ENCODE peak calls at places on chromosomes 11 and 22, in eight cellular contexts. One of them, this sample, is unnamed.

GRCh38 chr11:94786264-94787126 is 18.3 kb downstream of the AMOTL1 start:
- DNase-seq in pancreas: no peak
- DNase-seq in stimulated activated CD4-positive, alpha-beta T cell treated with anti-CD3 and anti-CD28 coated beads, Interleukin-4, amount 100 ng/mL, for 48 hours: no peak
- DNase-seq in fibroblast of pulmonary artery: peak
- DNase-seq in hepatocyte: no peak
- DNase-seq in HEK293T: peak
- DNase-seq in stomach: no peak
- DNase-seq in left colon: no peak
- DNase-seq in this sample: no peak

GRCh38 chr11:10208045-10208674 is 85.9 kb downstream of the SBF2 start:
- DNase-seq in pancreas: no peak
- DNase-seq in fibroblast of pulmonary artery: peak
- DNase-seq in stimulated activated CD4-positive, alpha-beta T cell treated with anti-CD3 and anti-CD28 coated beads, Interleukin-4, amount 100 ng/mL, for 48 hours: no peak
- DNase-seq in hepatocyte: peak
- DNase-seq in left colon: no peak
- DNase-seq in HEK293T: peak
- DNase-seq in stomach: no peak
- DNase-seq in this sample: no peak

GRCh38 chr22:28299760-28300159 is 379.9 kb downstream of the TTC28 start:
- DNase-seq in stomach: no peak
- DNase-seq in left colon: no peak
- DNase-seq in HEK293T: no peak
- DNase-seq in hepatocyte: peak
- DNase-seq in fibroblast of pulmonary artery: peak
- DNase-seq in stimulated activated CD4-positive, alpha-beta T cell treated with anti-CD3 and anti-CD28 coated beads, Interleukin-4, amount 100 ng/mL, for 48 hours: no peak
- DNase-seq in pancreas: no peak
- DNase-seq in this sample: no peak

GRCh38 chr11:113991170-113991569 is 16.3 kb downstream of the HTR3A start:
- DNase-seq in stimulated activated CD4-positive, alpha-beta T cell treated with anti-CD3 and anti-CD28 coated beads, Interleukin-4, amount 100 ng/mL, for 48 hours: no peak
- DNase-seq in stomach: no peak
- DNase-seq in hepatocyte: peak
- DNase-seq in left colon: no peak
- DNase-seq in HEK293T: peak
- DNase-seq in pancreas: no peak
- DNase-seq in fibroblast of pulmonary artery: peak
- DNase-seq in this sample: no peak

GRCh38 chr11:13215157-13215556 is 62.4 kb upstream of the BMAL1 start:
- DNase-seq in HEK293T: no peak
- DNase-seq in stomach: no peak
- DNase-seq in fibroblast of pulmonary artery: peak
- DNase-seq in pancreas: no peak
- DNase-seq in hepatocyte: no peak
- DNase-seq in stimulated activated CD4-positive, alpha-beta T cell treated with anti-CD3 and anti-CD28 coated beads, Interleukin-4, amount 100 ng/mL, for 48 hours: no peak
- DNase-seq in left colon: no peak
- DNase-seq in this sample: no peak

GRCh38 chr11:75554258-75555022 is 7.6 kb upstream of the SERPINH1 start:
- DNase-seq in stomach: peak
- DNase-seq in left colon: peak
- DNase-seq in stimulated activated CD4-positive, alpha-beta T cell treated with anti-CD3 and anti-CD28 coated beads, Interleukin-4, amount 100 ng/mL, for 48 hours: no peak
- DNase-seq in fibroblast of pulmonary artery: peak
- DNase-seq in pancreas: peak
- DNase-seq in hepatocyte: peak
- DNase-seq in HEK293T: no peak
- DNase-seq in this sample: peak

GRCh38 chr22:29751139-29751538 is 15.7 kb downstream of the ZMAT5 start:
- DNase-seq in fibroblast of pulmonary artery: peak
- DNase-seq in hepatocyte: no peak
- DNase-seq in pancreas: no peak
- DNase-seq in left colon: no peak
- DNase-seq in HEK293T: no peak
- DNase-seq in stomach: no peak
- DNase-seq in stimulated activated CD4-positive, alpha-beta T cell treated with anti-CD3 and anti-CD28 coated beads, Interleukin-4, amount 100 ng/mL, for 48 hours: no peak
- DNase-seq in this sample: no peak

GRCh38 chr11:130120045-130120444 is 39.5 kb upstream of the ST14 start:
- DNase-seq in pancreas: no peak
- DNase-seq in hepatocyte: no peak
- DNase-seq in fibroblast of pulmonary artery: no peak
- DNase-seq in stimulated activated CD4-positive, alpha-beta T cell treated with anti-CD3 and anti-CD28 coated beads, Interleukin-4, amount 100 ng/mL, for 48 hours: no peak
- DNase-seq in HEK293T: no peak
- DNase-seq in left colon: no peak
- DNase-seq in stomach: no peak
- DNase-seq in this sample: no peak

GRCh38 chr22:19723165-19723989 is at the start of gene GP1BB:
- DNase-seq in fibroblast of pulmonary artery: peak
- DNase-seq in stimulated activated CD4-positive, alpha-beta T cell treated with anti-CD3 and anti-CD28 coated beads, Interleukin-4, amount 100 ng/mL, for 48 hours: peak
- DNase-seq in hepatocyte: peak
- DNase-seq in left colon: no peak
- DNase-seq in stomach: peak
- DNase-seq in HEK293T: peak
- DNase-seq in pancreas: no peak
- DNase-seq in this sample: no peak

GRCh38 chr11:45391168-45391850 is 105.2 kb upstream of the SYT13 start:
- DNase-seq in left colon: no peak
- DNase-seq in stomach: no peak
- DNase-seq in fibroblast of pulmonary artery: no peak
- DNase-seq in pancreas: no peak
- DNase-seq in hepatocyte: no peak
- DNase-seq in HEK293T: no peak
- DNase-seq in stimulated activated CD4-positive, alpha-beta T cell treated with anti-CD3 and anti-CD28 coated beads, Interleukin-4, amount 100 ng/mL, for 48 hours: no peak
- DNase-seq in this sample: peak

GRCh38 chr11:12556788-12557384 is 117.3 kb upstream of the TEAD1 start:
- DNase-seq in pancreas: peak
- DNase-seq in hepatocyte: peak
- DNase-seq in stomach: peak
- DNase-seq in left colon: peak
- DNase-seq in stimulated activated CD4-positive, alpha-beta T cell treated with anti-CD3 and anti-CD28 coated beads, Interleukin-4, amount 100 ng/mL, for 48 hours: no peak
- DNase-seq in fibroblast of pulmonary artery: peak
- DNase-seq in HEK293T: no peak
- DNase-seq in this sample: peak

GRCh38 chr11:48001438-48002021 is 21.2 kb downstream of the PTPRJ start:
- DNase-seq in HEK293T: no peak
- DNase-seq in stomach: peak
- DNase-seq in fibroblast of pulmonary artery: peak
- DNase-seq in pancreas: no peak
- DNase-seq in hepatocyte: no peak
- DNase-seq in left colon: no peak
- DNase-seq in stimulated activated CD4-positive, alpha-beta T cell treated with anti-CD3 and anti-CD28 coated beads, Interleukin-4, amount 100 ng/mL, for 48 hours: peak
- DNase-seq in this sample: no peak

GRCh38 chr11:7278314-7278917 is 26.7 kb downstream of the SYT9 start:
- DNase-seq in stimulated activated CD4-positive, alpha-beta T cell treated with anti-CD3 and anti-CD28 coated beads, Interleukin-4, amount 100 ng/mL, for 48 hours: no peak
- DNase-seq in stomach: no peak
- DNase-seq in left colon: no peak
- DNase-seq in fibroblast of pulmonary artery: peak
- DNase-seq in HEK293T: peak
- DNase-seq in hepatocyte: peak
- DNase-seq in pancreas: no peak
- DNase-seq in this sample: no peak

GRCh38 chr11:19326499-19326898 is 85.8 kb upstream of the E2F8 start:
- DNase-seq in pancreas: no peak
- DNase-seq in stomach: no peak
- DNase-seq in fibroblast of pulmonary artery: peak
- DNase-seq in HEK293T: no peak
- DNase-seq in stimulated activated CD4-positive, alpha-beta T cell treated with anti-CD3 and anti-CD28 coated beads, Interleukin-4, amount 100 ng/mL, for 48 hours: no peak
- DNase-seq in left colon: no peak
- DNase-seq in hepatocyte: no peak
- DNase-seq in this sample: no peak

GRCh38 chr11:113274708-113275582 is 39.4 kb upstream of the TTC12 start:
- DNase-seq in left colon: no peak
- DNase-seq in stimulated activated CD4-positive, alpha-beta T cell treated with anti-CD3 and anti-CD28 coated beads, Interleukin-4, amount 100 ng/mL, for 48 hours: no peak
- DNase-seq in hepatocyte: no peak
- DNase-seq in fibroblast of pulmonary artery: peak
- DNase-seq in pancreas: no peak
- DNase-seq in HEK293T: peak
- DNase-seq in stomach: no peak
- DNase-seq in this sample: no peak

GRCh38 chr11:2445107-2445947 is 519 bp downstream of the KCNQ1 start:
- DNase-seq in stomach: peak
- DNase-seq in fibroblast of pulmonary artery: no peak
- DNase-seq in left colon: no peak
- DNase-seq in hepatocyte: no peak
- DNase-seq in pancreas: no peak
- DNase-seq in HEK293T: peak
- DNase-seq in stimulated activated CD4-positive, alpha-beta T cell treated with anti-CD3 and anti-CD28 coated beads, Interleukin-4, amount 100 ng/mL, for 48 hours: no peak
- DNase-seq in this sample: no peak

GRCh38 chr11:1445741-1446445 is 40.7 kb downstream of the MOB2 start:
- DNase-seq in stimulated activated CD4-positive, alpha-beta T cell treated with anti-CD3 and anti-CD28 coated beads, Interleukin-4, amount 100 ng/mL, for 48 hours: no peak
- DNase-seq in HEK293T: no peak
- DNase-seq in stomach: no peak
- DNase-seq in hepatocyte: no peak
- DNase-seq in left colon: no peak
- DNase-seq in fibroblast of pulmonary artery: no peak
- DNase-seq in pancreas: no peak
- DNase-seq in this sample: no peak

GRCh38 chr11:29518389-29519174 is 498.2 kb downstream of the KCNA4 start:
- DNase-seq in HEK293T: no peak
- DNase-seq in fibroblast of pulmonary artery: peak
- DNase-seq in hepatocyte: peak
- DNase-seq in pancreas: no peak
- DNase-seq in stimulated activated CD4-positive, alpha-beta T cell treated with anti-CD3 and anti-CD28 coated beads, Interleukin-4, amount 100 ng/mL, for 48 hours: no peak
- DNase-seq in left colon: no peak
- DNase-seq in stomach: no peak
- DNase-seq in this sample: no peak

GRCh38 chr11:47403571-47403970 is 4.8 kb upstream of the SLC39A13 start:
- DNase-seq in HEK293T: no peak
- DNase-seq in stomach: no peak
- DNase-seq in fibroblast of pulmonary artery: no peak
- DNase-seq in pancreas: no peak
- DNase-seq in left colon: no peak
- DNase-seq in stimulated activated CD4-positive, alpha-beta T cell treated with anti-CD3 and anti-CD28 coated beads, Interleukin-4, amount 100 ng/mL, for 48 hours: no peak
- DNase-seq in hepatocyte: no peak
- DNase-seq in this sample: no peak

GRCh38 chr22:43126506-43127165 is 16.1 kb downstream of the BIK start:
- DNase-seq in fibroblast of pulmonary artery: peak
- DNase-seq in stimulated activated CD4-positive, alpha-beta T cell treated with anti-CD3 and anti-CD28 coated beads, Interleukin-4, amount 100 ng/mL, for 48 hours: no peak
- DNase-seq in HEK293T: no peak
- DNase-seq in left colon: peak
- DNase-seq in pancreas: no peak
- DNase-seq in hepatocyte: peak
- DNase-seq in stomach: peak
- DNase-seq in this sample: no peak

GRCh38 chr11:130721736-130722135 is 194.5 kb downstream of the SNX19 start:
- DNase-seq in HEK293T: no peak
- DNase-seq in hepatocyte: no peak
- DNase-seq in stomach: no peak
- DNase-seq in left colon: no peak
- DNase-seq in pancreas: no peak
- DNase-seq in fibroblast of pulmonary artery: peak
- DNase-seq in stimulated activated CD4-positive, alpha-beta T cell treated with anti-CD3 and anti-CD28 coated beads, Interleukin-4, amount 100 ng/mL, for 48 hours: no peak
- DNase-seq in this sample: no peak

GRCh38 chr22:28231423-28231822 is 312.4 kb upstream of the PITPNB start:
- DNase-seq in fibroblast of pulmonary artery: peak
- DNase-seq in stomach: no peak
- DNase-seq in hepatocyte: peak
- DNase-seq in HEK293T: peak
- DNase-seq in pancreas: no peak
- DNase-seq in stimulated activated CD4-positive, alpha-beta T cell treated with anti-CD3 and anti-CD28 coated beads, Interleukin-4, amount 100 ng/mL, for 48 hours: no peak
- DNase-seq in left colon: no peak
- DNase-seq in this sample: no peak

GRCh38 chr11:27991731-27992130 is 116.2 kb downstream of the KIF18A start:
- DNase-seq in fibroblast of pulmonary artery: peak
- DNase-seq in stimulated activated CD4-positive, alpha-beta T cell treated with anti-CD3 and anti-CD28 coated beads, Interleukin-4, amount 100 ng/mL, for 48 hours: no peak
- DNase-seq in left colon: no peak
- DNase-seq in hepatocyte: no peak
- DNase-seq in pancreas: no peak
- DNase-seq in HEK293T: no peak
- DNase-seq in stomach: no peak
- DNase-seq in this sample: no peak

GRCh38 chr22:21450858-21451331 is 16.3 kb upstream of the TMEM191C start:
- DNase-seq in HEK293T: no peak
- DNase-seq in stomach: peak
- DNase-seq in hepatocyte: no peak
- DNase-seq in stimulated activated CD4-positive, alpha-beta T cell treated with anti-CD3 and anti-CD28 coated beads, Interleukin-4, amount 100 ng/mL, for 48 hours: no peak
- DNase-seq in fibroblast of pulmonary artery: no peak
- DNase-seq in pancreas: no peak
- DNase-seq in left colon: peak
- DNase-seq in this sample: peak

GRCh38 chr11:10414659-10415058 is 40.4 kb upstream of the AMPD3 start:
- DNase-seq in HEK293T: no peak
- DNase-seq in stimulated activated CD4-positive, alpha-beta T cell treated with anti-CD3 and anti-CD28 coated beads, Interleukin-4, amount 100 ng/mL, for 48 hours: no peak
- DNase-seq in left colon: peak
- DNase-seq in stomach: no peak
- DNase-seq in fibroblast of pulmonary artery: peak
- DNase-seq in hepatocyte: no peak
- DNase-seq in pancreas: no peak
- DNase-seq in this sample: peak

GRCh38 chr11:65225284-65226102 is 36.3 kb upstream of the POLA2 start:
- DNase-seq in pancreas: peak
- DNase-seq in left colon: no peak
- DNase-seq in hepatocyte: peak
- DNase-seq in fibroblast of pulmonary artery: peak
- DNase-seq in HEK293T: peak
- DNase-seq in stomach: peak
- DNase-seq in stimulated activated CD4-positive, alpha-beta T cell treated with anti-CD3 and anti-CD28 coated beads, Interleukin-4, amount 100 ng/mL, for 48 hours: no peak
- DNase-seq in this sample: peak

GRCh38 chr11:95045791-95046190 is 3.4 kb upstream of the KDM4F start:
- DNase-seq in fibroblast of pulmonary artery: no peak
- DNase-seq in HEK293T: no peak
- DNase-seq in stimulated activated CD4-positive, alpha-beta T cell treated with anti-CD3 and anti-CD28 coated beads, Interleukin-4, amount 100 ng/mL, for 48 hours: no peak
- DNase-seq in hepatocyte: no peak
- DNase-seq in pancreas: no peak
- DNase-seq in left colon: no peak
- DNase-seq in stomach: no peak
- DNase-seq in this sample: no peak

GRCh38 chr11:65214212-65214845 is 32.6 kb downstream of the CAPN1 start:
- DNase-seq in stomach: peak
- DNase-seq in pancreas: no peak
- DNase-seq in stimulated activated CD4-positive, alpha-beta T cell treated with anti-CD3 and anti-CD28 coated beads, Interleukin-4, amount 100 ng/mL, for 48 hours: no peak
- DNase-seq in fibroblast of pulmonary artery: no peak
- DNase-seq in HEK293T: no peak
- DNase-seq in left colon: no peak
- DNase-seq in hepatocyte: no peak
- DNase-seq in this sample: no peak

GRCh38 chr11:77205467-77206263 is 77.6 kb downstream of the MYO7A start:
- DNase-seq in fibroblast of pulmonary artery: no peak
- DNase-seq in HEK293T: no peak
- DNase-seq in pancreas: no peak
- DNase-seq in stomach: no peak
- DNase-seq in left colon: no peak
- DNase-seq in hepatocyte: no peak
- DNase-seq in stimulated activated CD4-positive, alpha-beta T cell treated with anti-CD3 and anti-CD28 coated beads, Interleukin-4, amount 100 ng/mL, for 48 hours: no peak
- DNase-seq in this sample: no peak

GRCh38 chr11:65645710-65646109 is 7.8 kb downstream of the SIPA1 start:
- DNase-seq in left colon: no peak
- DNase-seq in stomach: no peak
- DNase-seq in stimulated activated CD4-positive, alpha-beta T cell treated with anti-CD3 and anti-CD28 coated beads, Interleukin-4, amount 100 ng/mL, for 48 hours: no peak
- DNase-seq in HEK293T: no peak
- DNase-seq in fibroblast of pulmonary artery: peak
- DNase-seq in hepatocyte: no peak
- DNase-seq in pancreas: peak
- DNase-seq in this sample: no peak

GRCh38 chr11:11743216-11743615 is 98.6 kb upstream of the USP47 start:
- DNase-seq in hepatocyte: no peak
- DNase-seq in stomach: no peak
- DNase-seq in fibroblast of pulmonary artery: no peak
- DNase-seq in stimulated activated CD4-positive, alpha-beta T cell treated with anti-CD3 and anti-CD28 coated beads, Interleukin-4, amount 100 ng/mL, for 48 hours: no peak
- DNase-seq in pancreas: no peak
- DNase-seq in left colon: no peak
- DNase-seq in HEK293T: no peak
- DNase-seq in this sample: no peak

GRCh38 chr22:39317084-39317755 is 2.2 kb downstream of the RPL3 start:
- DNase-seq in fibroblast of pulmonary artery: no peak
- DNase-seq in stomach: no peak
- DNase-seq in HEK293T: no peak
- DNase-seq in pancreas: no peak
- DNase-seq in left colon: no peak
- DNase-seq in stimulated activated CD4-positive, alpha-beta T cell treated with anti-CD3 and anti-CD28 coated beads, Interleukin-4, amount 100 ng/mL, for 48 hours: no peak
- DNase-seq in hepatocyte: no peak
- DNase-seq in this sample: no peak

GRCh38 chr22:38172489-38173155 is 9.0 kb downstream of the PLA2G6 start:
- DNase-seq in hepatocyte: no peak
- DNase-seq in pancreas: peak
- DNase-seq in stomach: peak
- DNase-seq in fibroblast of pulmonary artery: peak
- DNase-seq in stimulated activated CD4-positive, alpha-beta T cell treated with anti-CD3 and anti-CD28 coated beads, Interleukin-4, amount 100 ng/mL, for 48 hours: no peak
- DNase-seq in left colon: peak
- DNase-seq in HEK293T: no peak
- DNase-seq in this sample: peak

GRCh38 chr11:12540913-12541587 is 133.2 kb upstream of the TEAD1 start:
- DNase-seq in stimulated activated CD4-positive, alpha-beta T cell treated with anti-CD3 and anti-CD28 coated beads, Interleukin-4, amount 100 ng/mL, for 48 hours: no peak
- DNase-seq in left colon: no peak
- DNase-seq in pancreas: no peak
- DNase-seq in hepatocyte: peak
- DNase-seq in HEK293T: no peak
- DNase-seq in fibroblast of pulmonary artery: peak
- DNase-seq in stomach: no peak
- DNase-seq in this sample: peak